ENCODE peak calls at places on chromosome 5, in seven cellular contexts. W is brain microvascular endothelial cell, U is HTR-8/SVneo, S is hypothalamus, A is psoas muscle, C is A172, M is PC-3. P is an unnamed sample.
A peak's percentile ranks its signal among the peaks of the same experiment; 100 is the strongest.

GRCh38 chr5:32785639-32786216 is 74.6 kb downstream of the NPR3 start:
- DNase-seq in W (peak; percentile 62), U (peak; percentile 70), S (no peak), A (no peak), C (peak; percentile 70), M (peak; percentile 73), P (no peak)

GRCh38 chr5:6583049-6583880 is 49.6 kb downstream of the NSUN2 start:
- DNase-seq in W (no peak), U (no peak), S (no peak), A (peak; percentile 67), C (no peak), M (no peak), P (no peak)

GRCh38 chr5:98989723-98990122 is 60.9 kb upstream of the CHD1 start:
- DNase-seq in W (no peak), U (no peak), S (no peak), A (no peak), C (no peak), M (no peak), P (no peak)

GRCh38 chr5:177309351-177310191 is 2.1 kb downstream of the MXD3 start:
- DNase-seq in W (peak; percentile 53), U (peak; percentile 67), S (no peak), A (peak; percentile 82), C (peak; percentile 75), M (peak; percentile 94), P (no peak)

GRCh38 chr5:174625591-174626365 is 98.6 kb upstream of the MSX2 start:
- DNase-seq in W (no peak), U (no peak), S (no peak), A (no peak), C (no peak), M (no peak), P (peak; percentile 34)

GRCh38 chr5:13831236-13831810 is 113.2 kb downstream of the DNAH5 start:
- DNase-seq in W (no peak), U (peak; percentile 24), S (no peak), A (no peak), C (peak; percentile 44), M (peak; percentile 72), P (no peak)

GRCh38 chr5:685262-686171 is 7.6 kb downstream of the TPPP start:
- DNase-seq in W (no peak), U (no peak), S (no peak), A (no peak), C (no peak), M (no peak), P (no peak)

GRCh38 chr5:125254267-125254666 is 507.8 kb upstream of the ZNF608 start:
- DNase-seq in W (no peak), U (no peak), S (no peak), A (no peak), C (no peak), M (no peak), P (no peak)

GRCh38 chr5:23631283-23632045 is 124.1 kb downstream of the PRDM9 start:
- DNase-seq in W (peak; percentile 2), U (peak; percentile 8), S (no peak), A (no peak), C (peak; percentile 64), M (peak; percentile 90), P (no peak)

GRCh38 chr5:134438641-134439621 is 27.2 kb upstream of the CDKN2AIPNL start:
- DNase-seq in W (peak; percentile 72), U (peak; percentile 49), S (peak; percentile 23), A (peak; percentile 89), C (peak; percentile 78), M (peak; percentile 93), P (no peak)

GRCh38 chr5:144202072-144202471 is 31.4 kb downstream of the KCTD16 start:
- DNase-seq in W (no peak), U (no peak), S (no peak), A (no peak), C (no peak), M (no peak), P (no peak)

GRCh38 chr5:145680169-145680568 is 155.0 kb downstream of the PRELID2 start:
- DNase-seq in W (no peak), U (no peak), S (no peak), A (no peak), C (peak; percentile 23), M (peak; percentile 28), P (no peak)

GRCh38 chr5:158679221-158679641 is 420.5 kb downstream of the EBF1 start:
- DNase-seq in W (no peak), U (no peak), S (no peak), A (no peak), C (no peak), M (no peak), P (no peak)

GRCh38 chr5:170537451-170538095 is 33.8 kb downstream of the KCNIP1 start:
- DNase-seq in W (no peak), U (no peak), S (peak; percentile 21), A (no peak), C (no peak), M (no peak), P (no peak)

GRCh38 chr5:10031817-10032216 is 217.9 kb downstream of the ATPSCKMT start:
- DNase-seq in W (no peak), U (no peak), S (no peak), A (no peak), C (no peak), M (peak; percentile 37), P (no peak)

GRCh38 chr5:143213231-143213850 is 190.1 kb downstream of the NR3C1 start:
- DNase-seq in W (no peak), U (no peak), S (no peak), A (no peak), C (no peak), M (no peak), P (no peak)

GRCh38 chr5:172719211-172719610 is 51.8 kb downstream of the DUSP1 start:
- DNase-seq in W (no peak), U (no peak), S (no peak), A (peak; percentile 34), C (no peak), M (no peak), P (no peak)

GRCh38 chr5:135245521-135246499 is 153.2 kb downstream of the MACROH2A1 start:
- DNase-seq in W (peak; percentile 47), U (no peak), S (no peak), A (no peak), C (peak; percentile 77), M (peak; percentile 74), P (no peak)

GRCh38 chr5:91103353-91104061 is 279.6 kb downstream of the ARRDC3 start:
- DNase-seq in W (no peak), U (no peak), S (no peak), A (no peak), C (no peak), M (no peak), P (no peak)

GRCh38 chr5:27124590-27124989 is 86.2 kb upstream of the CDH9 start:
- DNase-seq in W (peak; percentile 54), U (peak; percentile 62), S (no peak), A (no peak), C (peak; percentile 39), M (peak; percentile 56), P (no peak)

GRCh38 chr5:41600738-41601137 is 90.3 kb upstream of the PLCXD3 start:
- DNase-seq in W (no peak), U (no peak), S (no peak), A (no peak), C (no peak), M (no peak), P (no peak)

GRCh38 chr5:53419247-53419646 is 61.2 kb upstream of the FST start:
- DNase-seq in W (no peak), U (no peak), S (no peak), A (no peak), C (peak; percentile 70), M (peak; percentile 82), P (no peak)

GRCh38 chr5:43020294-43020711 is 19.8 kb downstream of the ANXA2R start:
- DNase-seq in W (no peak), U (no peak), S (no peak), A (no peak), C (peak; percentile 58), M (no peak), P (no peak)

GRCh38 chr5:2221450-2221849 is 338.7 kb upstream of the IRX4 start:
- DNase-seq in W (no peak), U (no peak), S (no peak), A (no peak), C (no peak), M (no peak), P (no peak)

GRCh38 chr5:59591162-59591561 is 302.4 kb downstream of the PDE4D start:
- DNase-seq in W (no peak), U (no peak), S (no peak), A (no peak), C (no peak), M (peak; percentile 2), P (no peak)

GRCh38 chr5:5492087-5492933 is 69.8 kb downstream of the ICE1 start:
- DNase-seq in W (peak; percentile 29), U (peak; percentile 77), S (no peak), A (no peak), C (peak; percentile 44), M (peak; percentile 72), P (no peak)

GRCh38 chr5:159511570-159511969 is 181.3 kb upstream of the IL12B start:
- DNase-seq in W (no peak), U (no peak), S (no peak), A (no peak), C (no peak), M (peak; percentile 89), P (no peak)

P was measured in ascending aorta.